ENCODE peak calls at places on chromosomes 2 and 18, in eight cellular contexts. D is mammary epithelial cell, E is fibroblast of lung, G is A549, T is PC-3, S is GM23248, C is neuronal stem cell, W is IMR-90. Z is an unnamed sample. For H3K4me1, the result is how much of the 10 kb centered on the place peaks cover.

GRCh38 chr2:234674781-234675201 is 177.9 kb upstream of the ARL4C start:
- DNase-seq in T (no peak), G (peak), C (no peak), E (peak), D (peak), W (peak), S (peak), Z (no peak)

GRCh38 chr18:59950215-59950944 is 50.6 kb downstream of the PMAIP1 start:
- DNase-seq in E (peak), T (peak), G (no peak), W (peak), C (no peak), S (peak), D (peak), Z (peak)

GRCh38 chr18:75393721-75394120 is 33.8 kb downstream of the SMIM21 start:
- DNase-seq in T (no peak), E (no peak), W (no peak), S (no peak), G (no peak), D (no peak), C (no peak), Z (no peak)

GRCh38 chr2:12059616-12060441 is 313.4 kb downstream of the LPIN1 start:
- DNase-seq in S (peak), C (no peak), T (peak), G (no peak), W (peak), D (no peak), E (peak), Z (no peak)

GRCh38 chr18:58646334-58646862 is 17.5 kb upstream of the ALPK2 start:
- DNase-seq in E (no peak), C (no peak), S (no peak), D (no peak), T (no peak), G (no peak), W (no peak), Z (no peak)

GRCh38 chr2:207352978-207353377 is 176.8 kb upstream of the CREB1 start:
- DNase-seq in T (no peak), C (no peak), D (no peak), G (no peak), W (peak), E (peak), S (peak), Z (peak)

GRCh38 chr2:160932960-160933359 is 227.3 kb upstream of the TANK start:
- DNase-seq in T (peak), G (peak), D (no peak), E (peak), W (peak), C (no peak), S (peak), Z (no peak)

GRCh38 chr2:237432484-237433092 is 18.6 kb upstream of the COL6A3 start:
- DNase-seq in C (no peak), D (peak), E (peak), S (peak), T (peak), G (peak), W (peak), Z (no peak)

GRCh38 chr2:88254437-88255081 is 84.4 kb downstream of the THNSL2 start:
- DNase-seq in T (no peak), G (no peak), D (peak), S (no peak), C (no peak), W (no peak), E (no peak), Z (no peak)

GRCh38 chr2:23901966-23902942 is 24.7 kb downstream of the ATAD2B start:
- DNase-seq in D (peak), W (peak), T (peak), S (peak), E (peak), G (no peak), C (no peak), Z (no peak)

GRCh38 chr2:47070920-47071824 is 83.9 kb downstream of the STPG4 start:
- DNase-seq in T (peak), C (no peak), G (peak), S (peak), W (peak), E (peak), D (peak), Z (peak)

GRCh38 chr2:119049968-119050657 is 108.1 kb downstream of the MARCO start:
- DNase-seq in E (no peak), G (no peak), S (no peak), W (no peak), D (no peak), T (no peak), C (no peak), Z (no peak)

GRCh38 chr18:79245517-79246001 is 150.2 kb upstream of the NFATC1 start:
- DNase-seq in E (no peak), T (peak), C (no peak), W (no peak), S (peak), D (no peak), G (peak), Z (no peak)

GRCh38 chr18:44988821-44989587 is 308.3 kb downstream of the SETBP1 start:
- DNase-seq in S (no peak), C (no peak), T (peak), W (no peak), E (no peak), G (no peak), D (peak), Z (no peak)

GRCh38 chr2:6883448-6884122 is 6.0 kb downstream of the RSAD2 start:
- DNase-seq in W (no peak), D (no peak), G (no peak), T (no peak), E (no peak), S (no peak), C (no peak), Z (no peak)

GRCh38 chr2:3485166-3485565 is 34.2 kb downstream of the ADI1 start:
- DNase-seq in T (no peak), G (no peak), W (no peak), E (no peak), D (no peak), S (no peak), C (no peak), Z (no peak)

GRCh38 chr18:60377778-60378469 is 5.3 kb upstream of the MC4R start:
- DNase-seq in W (no peak), D (no peak), E (peak), T (no peak), C (no peak), G (peak), S (no peak), Z (no peak)

GRCh38 chr2:203782262-203782976 is 76.0 kb downstream of the CD28 start:
- DNase-seq in G (peak), T (peak), S (peak), C (peak), E (peak), W (peak), D (peak), Z (peak)

GRCh38 chr2:69797836-69798465 is 31.5 kb upstream of the GMCL1 start:
- DNase-seq in G (no peak), E (no peak), S (peak), W (no peak), C (no peak), T (peak), D (peak), Z (no peak)

GRCh38 chr2:77910136-77910535 is 388.0 kb upstream of the LRRTM4 start:
- DNase-seq in W (no peak), T (no peak), D (no peak), S (no peak), G (no peak), C (no peak), E (no peak), Z (no peak)

GRCh38 chr2:237700583-237701032 is 73.2 kb downstream of the LRRFIP1 start:
- DNase-seq in C (no peak), T (no peak), W (peak), S (peak), E (peak), G (no peak), D (no peak), Z (peak)

GRCh38 chr2:240856151-240856980 is 12.3 kb upstream of the AGXT start:
- DNase-seq in S (no peak), G (peak), T (no peak), W (no peak), D (no peak), E (no peak), C (no peak), Z (no peak)

GRCh38 chr2:204681412-204681811 is 136.1 kb downstream of the PARD3B start:
- DNase-seq in T (no peak), E (no peak), D (no peak), W (peak), G (no peak), S (peak), C (no peak), Z (no peak)

GRCh38 chr2:235951980-235952379 is 216.2 kb downstream of the GBX2 start:
- DNase-seq in S (no peak), C (no peak), D (peak), W (no peak), G (no peak), E (no peak), T (peak), Z (peak)

GRCh38 chr18:70380915-70381896 is 92.4 kb downstream of the SOCS6 start:
- DNase-seq in S (no peak), C (peak), T (no peak), E (peak), G (peak), D (no peak), W (no peak), Z (no peak)

GRCh38 chr2:192546566-192546965 is 351.8 kb upstream of the TMEFF2 start:
- DNase-seq in D (peak), E (no peak), W (no peak), G (peak), C (no peak), T (peak), S (no peak), Z (no peak)

GRCh38 chr2:200585730-200586643 is at the start of gene AOX1:
- DNase-seq in D (peak), G (no peak), S (peak), E (peak), W (peak), T (no peak), C (peak), Z (no peak)

GRCh38 chr18:3394648-3395047 is 55.3 kb upstream of the TGIF1 start:
- DNase-seq in T (no peak), E (no peak), G (no peak), S (no peak), D (no peak), W (no peak), C (no peak), Z (no peak)

GRCh38 chr18:3041857-3042256 is 28.9 kb upstream of the LPIN2 start:
- DNase-seq in W (no peak), C (no peak), D (no peak), T (no peak), G (no peak), S (no peak), E (no peak), Z (no peak)

GRCh38 chr18:73614812-73615211 is 532.8 kb downstream of the FBXO15 start:
- DNase-seq in E (peak), C (no peak), W (peak), T (peak), G (peak), S (peak), D (peak), Z (no peak)

GRCh38 chr18:5543854-5544389 is at the start of gene EPB41L3:
- DNase-seq in S (peak), D (no peak), W (peak), G (no peak), T (no peak), C (no peak), E (peak), Z (no peak)

GRCh38 chr2:160411167-160411566 is 82.4 kb downstream of the RBMS1 start:
- DNase-seq in G (no peak), S (peak), C (no peak), D (peak), T (peak), W (no peak), E (no peak), Z (peak)

GRCh38 chr2:161990741-161991140 is 83.3 kb downstream of the DPP4 start:
- DNase-seq in S (peak), G (peak), D (peak), W (peak), C (no peak), T (peak), E (peak), Z (no peak)

DNA sequence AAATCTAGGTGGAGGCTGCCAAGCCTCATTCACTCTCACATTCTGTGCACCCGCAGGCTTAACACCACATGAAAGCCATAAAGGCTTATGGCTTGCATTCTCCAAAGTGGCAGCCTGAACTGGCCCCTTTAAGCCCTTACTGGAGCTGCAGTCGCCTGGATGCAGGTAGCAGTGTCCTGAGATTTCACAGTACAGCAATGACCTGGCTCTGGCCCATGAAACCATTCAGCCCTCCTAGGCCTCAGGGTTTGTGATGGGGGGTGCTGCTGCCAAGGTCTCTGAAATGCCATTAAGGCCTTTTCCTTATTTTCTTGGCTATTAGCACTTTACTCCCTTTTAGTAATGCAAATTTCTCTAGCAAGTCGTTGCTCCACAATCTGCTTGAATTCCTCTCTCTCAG is 48.6 kb downstream of the RNMT start:
- DNase-seq in W (no peak), D (no peak), C (no peak), T (no peak), E (no peak), G (no peak), S (no peak), Z (no peak)
- H3K4me2 ChIP-seq in W (no peak), D (no peak), C (no peak), T (no peak), E (no peak), G (no peak), S (no peak), Z (no peak)

GRCh38 chr2:28341208-28341891 is 51.3 kb upstream of the FOSL2 start:
- DNase-seq in T (no peak), G (no peak), W (no peak), S (peak), C (no peak), E (no peak), D (no peak), Z (no peak)
- H3K27ac ChIP-seq in T (no peak), G (peak), W (no peak), S (no peak), C (no peak), E (no peak), D (no peak), Z (no peak)

GRCh38 chr2:30243231-30243630 is 11.9 kb downstream of the LBH start:
- DNase-seq in S (peak), T (no peak), D (no peak), G (no peak), W (no peak), C (no peak), E (no peak), Z (no peak)
- H3K4me1 ChIP-seq in S (under half), T (under half), D (under half), G (half or more), W (under half), C (under half), E (under half), Z (under half)

DNA sequence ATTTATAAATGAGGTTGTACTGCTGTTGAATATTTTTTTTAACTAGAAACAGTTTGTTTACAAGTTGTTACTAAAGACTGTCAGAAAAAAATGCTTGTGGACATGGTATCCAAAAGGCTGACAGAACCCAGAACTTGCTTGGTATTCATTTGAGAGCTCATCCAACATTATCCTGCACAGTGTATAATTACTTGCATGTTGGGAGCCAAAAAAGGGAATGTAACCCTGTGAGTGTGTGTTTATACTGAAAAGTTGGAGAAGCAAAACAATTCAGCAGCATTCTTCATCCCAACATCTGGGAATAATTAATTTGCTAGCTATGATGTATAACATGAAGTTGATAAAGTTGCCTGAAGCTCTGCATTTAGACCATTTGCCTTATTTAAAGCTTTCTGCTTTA is 42.1 kb upstream of the EHBP1 start:
- DNase-seq in W (peak), T (no peak), E (peak), G (no peak), C (no peak), D (no peak), S (peak), Z (no peak)
- H3K4me2 ChIP-seq in W (peak), T (no peak), E (no peak), G (peak), C (no peak), D (no peak), S (peak), Z (no peak)

GRCh38 chr2:64212801-64213321 is 68.6 kb upstream of the PELI1 start:
- DNase-seq in S (peak), G (no peak), T (no peak), E (peak), D (peak), W (peak), C (no peak), Z (peak)
- H3K27ac ChIP-seq in S (no peak), G (no peak), T (no peak), E (no peak), D (peak), W (no peak), C (no peak), Z (peak)

GRCh38 chr18:27869735-27870134 is 307.2 kb downstream of the CDH2 start:
- DNase-seq in W (no peak), D (no peak), C (no peak), S (no peak), T (no peak), G (no peak), E (no peak), Z (no peak)
- H3K4me1 ChIP-seq in W (under half), D (under half), C (under half), S (under half), T (under half), G (under half), E (under half), Z (under half)

GRCh38 chr2:135876066-135876711 is at the start of gene MCM6:
- DNase-seq in G (peak), S (peak), C (peak), E (peak), W (peak), D (peak), T (peak), Z (peak)

GRCh38 chr2:135875491-135876065 is 665 bp downstream of the MCM6 start:
- DNase-seq in S (peak), W (peak), D (peak), T (peak), C (peak), G (peak), E (peak), Z (peak)

GRCh38 chr2:135870571-135870970 is 5.7 kb downstream of the MCM6 start:
- DNase-seq in W (no peak), E (no peak), C (no peak), D (no peak), T (no peak), G (no peak), S (no peak), Z (no peak)

GRCh38 chr2:135874966-135875365 is 1.3 kb downstream of the MCM6 start:
- DNase-seq in D (no peak), S (no peak), T (no peak), W (no peak), E (no peak), G (no peak), C (no peak), Z (no peak)
- H3K4me2 ChIP-seq in D (peak), S (peak), T (peak), W (peak), E (peak), G (peak), C (peak), Z (peak)